ENCODE peak calls at places on chromosomes 11 and 22, in eight cellular contexts. I, B, K, R, S, A, H and L are unnamed samples.

GRCh38 chr11:74000307-74000630 is 8.6 kb downstream of the UCP3 start:
- DNase-seq in R (no peak), A (peak; percentile 5), B (no peak), I (no peak), H (no peak), K (no peak), S (no peak), L (no peak)

GRCh38 chr11:32050256-32050655 is 40.6 kb upstream of the RCN1 start:
- DNase-seq in K (no peak), I (no peak), A (no peak), S (no peak), H (no peak), B (no peak), R (no peak), L (no peak)

GRCh38 chr11:116458546-116458945 is 314.2 kb downstream of the BUD13 start:
- DNase-seq in B (no peak), R (no peak), H (no peak), S (no peak), A (no peak), K (no peak), I (no peak), L (no peak)

GRCh38 chr22:45774016-45774670 is 102.5 kb downstream of the ATXN10 start:
- DNase-seq in I (no peak), K (no peak), S (no peak), B (no peak), H (no peak), A (no peak), R (no peak), L (no peak)

GRCh38 chr22:44304354-44304753 is 8.4 kb downstream of the SHISAL1 start:
- DNase-seq in S (no peak), A (no peak), K (no peak), I (no peak), H (no peak), B (no peak), R (peak; percentile 47), L (peak; percentile 96)

GRCh38 chr11:75562836-75563484 is 907 bp downstream of the SERPINH1 start:
- DNase-seq in B (no peak), I (no peak), S (peak; percentile 79), H (no peak), A (no peak), R (peak; percentile 56), K (peak; percentile 81), L (peak; percentile 48)

GRCh38 chr11:44066732-44067131 is 662 bp downstream of the ACCS start:
- DNase-seq in R (peak; percentile 69), B (no peak), I (peak; percentile 21), S (no peak), A (peak; percentile 66), H (no peak), K (no peak), L (no peak)

GRCh38 chr11:33387996-33388395 is 130.8 kb downstream of the HIPK3 start:
- DNase-seq in B (no peak), S (no peak), K (no peak), A (no peak), H (no peak), R (no peak), I (no peak), L (no peak)

GRCh38 chr11:113475160-113475761 is at the start of gene DRD2:
- DNase-seq in B (no peak), H (no peak), K (peak; percentile 59), S (peak; percentile 61), A (no peak), R (no peak), I (no peak), L (peak; percentile 69)

GRCh38 chr11:118908931-118909618 is 16.7 kb downstream of the BCL9L start:
- DNase-seq in H (peak; percentile 83), K (peak; percentile 96), I (peak; percentile 83), R (peak; percentile 92), A (peak; percentile 97), S (peak; percentile 77), B (no peak), L (peak; percentile 99)

DNA sequence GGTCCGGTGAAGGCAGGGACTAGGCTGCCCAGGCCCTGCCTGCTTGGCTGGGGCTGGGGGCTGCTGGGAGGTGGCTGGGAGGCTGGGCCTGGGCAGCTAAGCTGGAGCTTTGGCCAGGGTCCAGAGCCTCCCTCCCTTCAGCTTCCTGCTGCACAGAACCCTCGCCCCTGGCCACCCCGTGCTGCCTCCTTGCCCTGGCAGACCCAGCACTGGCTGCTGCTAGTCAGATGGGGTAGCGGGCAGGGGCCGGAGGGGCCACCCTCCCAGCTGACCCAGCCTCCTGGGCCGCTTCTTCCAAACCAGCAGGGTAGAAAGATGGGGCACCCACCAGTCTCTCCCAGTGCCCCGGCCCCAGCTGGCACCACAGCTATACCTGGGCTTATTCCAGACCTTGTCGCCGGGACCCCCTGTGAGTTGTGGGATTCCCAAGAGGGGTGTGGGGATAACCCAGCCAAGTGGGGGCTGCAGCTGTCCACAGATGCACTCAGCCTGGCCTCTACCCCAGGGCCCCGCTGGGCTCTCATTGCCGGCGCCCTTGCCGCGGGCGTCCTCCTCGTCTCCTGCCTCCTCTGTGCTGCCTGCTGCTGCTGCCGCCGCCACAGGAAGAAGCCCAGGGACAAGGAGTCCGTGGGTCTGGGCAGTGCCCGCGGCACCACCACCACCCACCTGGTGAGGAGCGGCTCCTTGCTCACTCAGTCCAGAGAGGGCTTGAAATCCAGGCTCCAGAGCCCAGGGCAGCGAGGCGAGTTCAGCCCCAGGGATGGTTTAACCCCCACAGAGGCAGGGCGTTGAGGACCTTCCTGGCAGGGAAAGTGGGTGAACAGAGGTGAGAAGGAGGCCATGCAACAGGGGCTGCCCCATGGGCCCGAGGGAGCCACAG is at the start of gene SYT8:
- DNase-seq in R (no peak), S (no peak), H (no peak), A (no peak), K (peak; percentile 48), I (no peak), B (no peak), L (no peak)
- H3K27ac ChIP-seq in R (no peak within 1 kb of the TSS), S (no peak within 1 kb of the TSS), H (no peak within 1 kb of the TSS), A (no peak within 1 kb of the TSS), K (no peak within 1 kb of the TSS), I (no peak within 1 kb of the TSS), B (peak within 1 kb of the TSS; percentile 89), L (no peak within 1 kb of the TSS)

DNA sequence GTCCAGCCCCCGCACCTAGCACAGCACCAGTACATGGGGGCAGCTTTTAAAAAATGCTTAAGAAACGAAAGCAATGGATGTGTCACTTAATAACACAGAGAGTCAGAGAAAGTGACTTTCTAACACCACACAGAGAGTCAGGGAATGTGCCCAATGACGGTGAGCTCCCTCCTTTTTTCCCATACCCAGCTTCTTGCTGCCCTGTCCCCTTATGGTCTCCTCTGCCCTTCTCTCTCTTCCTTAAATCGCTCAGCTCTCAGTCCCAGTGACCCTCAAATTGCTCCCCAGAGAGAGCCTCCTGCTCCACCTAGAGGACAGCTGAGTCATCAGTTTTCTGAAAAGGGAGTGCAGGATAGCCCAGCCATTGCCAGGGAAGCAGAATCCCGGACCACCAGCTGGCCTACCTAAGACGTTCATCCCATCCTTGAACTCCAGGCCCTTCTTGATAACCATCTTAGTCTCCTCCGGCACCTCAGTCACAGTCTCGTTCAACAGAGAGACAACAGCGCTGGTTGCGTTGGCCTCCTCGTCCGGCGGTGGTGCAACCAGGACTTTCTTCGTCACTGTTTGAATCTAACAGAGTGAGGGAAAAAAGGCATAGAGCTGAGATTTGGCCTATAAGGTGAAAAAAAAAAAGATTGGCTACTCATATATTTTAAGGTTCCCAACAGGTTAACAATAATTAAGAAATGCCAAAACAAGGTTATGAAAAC is 113.5 kb downstream of the SLC1A2 start:
- DNase-seq in B (peak; percentile 46), S (peak; percentile 53), I (no peak), K (peak; percentile 72), H (no peak), A (no peak), R (peak; percentile 56), L (peak; percentile 16)
- TF ChIP-seq CTCF in B (peak; percentile 41), S (peak; percentile 81), I (peak; percentile 68), K (peak; percentile 40), H (peak; percentile 6), A (peak; percentile 45), R (peak; percentile 49), L (peak; percentile 56)

DNA sequence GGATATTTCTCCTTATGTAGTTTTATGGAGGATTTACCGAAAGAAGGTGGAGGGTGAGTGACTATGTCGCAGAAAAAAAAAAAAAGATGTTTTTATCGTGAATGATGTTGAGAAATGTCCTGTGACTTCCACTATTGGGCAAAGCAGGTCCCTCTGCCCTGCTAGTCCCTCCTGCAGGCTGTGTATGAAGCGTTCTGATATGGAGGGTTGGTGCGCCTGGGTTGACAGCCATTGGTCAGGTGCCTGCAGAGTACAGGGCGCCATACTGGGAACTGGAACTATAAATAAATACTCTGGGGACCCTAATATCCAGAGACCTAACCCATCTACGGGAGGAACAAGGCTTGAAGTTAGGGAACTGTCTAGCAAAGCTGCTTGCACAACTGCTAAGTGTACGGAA is 1.5 kb downstream of the IL17RA start:
- DNase-seq in B (no peak), S (no peak), K (peak; percentile 48), R (no peak), A (peak; percentile 63), H (no peak), I (no peak), L (no peak)
- H3K4me3 ChIP-seq in B (no peak overlapping the region), S (peak overlapping the region; percentile 64), K (no peak overlapping the region), R (peak overlapping the region; percentile 83), A (peak overlapping the region; percentile 87), H (peak overlapping the region; percentile 94), I (peak overlapping the region; percentile 17), L (no peak overlapping the region)

GRCh38 chr11:65854871-65855837 is 2.8 kb downstream of the CFL1 start:
- DNase-seq in B (no peak), A (peak; percentile 68), K (no peak), H (no peak), R (no peak), S (no peak), I (no peak), L (no peak)

GRCh38 chr11:65858354-65859133 is 564 bp upstream of the CFL1 start:
- DNase-seq in H (no peak), R (no peak), K (no peak), S (no peak), I (no peak), A (no peak), B (no peak), L (no peak)

GRCh38 chr11:65857500-65858353 is at the start of gene CFL1:
- DNase-seq in S (peak; percentile 96), K (peak; percentile 99), I (peak; percentile 96), B (peak; percentile 90), A (peak; percentile 100), R (peak; percentile 97), H (peak; percentile 94), L (peak; percentile 98)

GRCh38 chr11:65855927-65856363 is 2.0 kb downstream of the CFL1 start:
- DNase-seq in B (no peak), R (no peak), A (no peak), H (no peak), S (no peak), I (no peak), K (no peak), L (no peak)

DNA sequence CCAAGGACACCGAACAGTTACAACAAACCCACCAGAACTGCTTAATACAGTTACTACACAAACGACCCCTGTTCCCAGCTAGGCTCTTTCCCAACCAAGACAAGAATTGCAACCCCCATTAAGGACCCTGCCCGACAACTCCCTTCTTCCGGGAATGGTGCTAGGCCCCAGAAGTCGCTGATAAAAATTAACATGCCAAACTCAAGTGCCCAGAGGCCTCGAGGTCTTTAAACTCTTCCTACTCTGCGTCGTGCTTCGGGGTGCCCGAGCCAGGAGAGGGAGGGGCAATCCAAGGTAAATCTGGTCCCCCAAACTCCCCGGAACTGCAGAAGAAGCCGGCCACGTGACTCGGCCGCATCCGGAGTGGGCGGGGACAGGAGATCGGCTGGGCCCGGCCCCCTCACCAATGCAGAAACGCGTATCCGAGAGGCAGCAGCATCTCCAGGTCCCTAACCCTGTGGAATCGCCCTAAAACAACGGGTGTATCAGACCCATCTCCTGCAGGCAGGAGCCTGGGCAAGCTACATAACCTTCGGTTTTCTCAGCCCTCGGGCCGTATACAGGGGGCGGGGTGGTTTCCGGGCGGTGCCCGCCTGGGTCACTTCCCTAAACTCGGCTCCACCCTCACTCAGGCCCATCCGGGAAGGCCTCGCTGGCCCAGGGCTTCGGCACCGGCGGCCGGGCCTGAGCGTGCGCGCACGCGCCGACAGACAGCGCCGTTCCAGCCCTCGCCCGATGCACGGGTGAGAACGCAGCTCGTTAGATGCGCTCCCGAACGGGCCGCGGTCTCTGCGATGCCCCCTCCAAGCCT is 1.1 kb downstream of the CFL1 start:
- DNase-seq in H (peak; percentile 80), R (peak; percentile 52), B (no peak), A (peak; percentile 92), K (peak; percentile 92), S (peak; percentile 84), I (no peak), L (peak; percentile 67)
- H3K27ac ChIP-seq in H (peak overlapping the region; percentile 99), R (peak overlapping the region; percentile 93), B (peak overlapping the region; percentile 97), A (peak overlapping the region; percentile 92), K (peak overlapping the region; percentile 88), S (peak overlapping the region; percentile 81), I (peak overlapping the region; percentile 61), L (peak overlapping the region; percentile 99)